ENCODE peak calls at places on chromosomes 4 and X, in ten cellular contexts. B, W, F, A, M, P, K, J, H and V are unnamed samples.

GRCh38 chrX:15158736-15159406 is 111.0 kb downstream of the ASB9 start:
- DNase-seq in B (no peak), W (no peak), F (no peak), A (no peak), M (no peak), P (peak), K (no peak), J (peak), H (no peak), V (peak)

GRCh38 chr4:120801171-120801758 is 121.3 kb downstream of the PRDM5 start:
- DNase-seq in B (no peak), W (peak), F (peak), A (no peak), M (no peak), P (no peak), K (peak), J (peak), H (no peak), V (no peak)

GRCh38 chrX:53290441-53291041 is 9.2 kb upstream of the IQSEC2 start:
- DNase-seq in B (no peak), W (no peak), F (no peak), A (no peak), M (no peak), P (no peak), K (peak), J (no peak), H (no peak), V (no peak)

GRCh38 chr4:15729910-15730533 is 27.2 kb downstream of the BST1 start:
- DNase-seq in B (no peak), W (no peak), F (peak), A (no peak), M (peak), P (peak), K (peak), J (peak), H (peak), V (peak)

GRCh38 chr4:186554485-186554884 is 882 bp downstream of the MTNR1A start:
- DNase-seq in B (no peak), W (no peak), F (no peak), A (peak), M (no peak), P (no peak), K (peak), J (peak), H (peak), V (no peak)

GRCh38 chrX:149032449-149032848 is 472.7 kb downstream of the IDS start:
- DNase-seq in B (no peak), W (no peak), F (no peak), A (no peak), M (no peak), P (no peak), K (peak), J (peak), H (no peak), V (no peak)

GRCh38 chrX:15497865-15498264 is 2.7 kb upstream of the BMX start:
- DNase-seq in B (peak), W (no peak), F (peak), A (peak), M (peak), P (peak), K (peak), J (peak), H (peak), V (peak)

GRCh38 chrX:110097920-110098319 is 95.0 kb downstream of the TMEM164 start:
- DNase-seq in B (no peak), W (no peak), F (no peak), A (no peak), M (no peak), P (no peak), K (no peak), J (no peak), H (no peak), V (no peak)

GRCh38 chrX:108131471-108131870 is 39.9 kb downstream of the ATG4A start:
- DNase-seq in B (no peak), W (no peak), F (peak), A (no peak), M (no peak), P (no peak), K (no peak), J (peak), H (no peak), V (no peak)

GRCh38 chr4:100827756-100828155 is 309.9 kb upstream of the EMCN start:
- DNase-seq in B (no peak), W (no peak), F (no peak), A (no peak), M (no peak), P (no peak), K (no peak), J (no peak), H (no peak), V (no peak)

GRCh38 chr4:148289740-148290139 is 152.5 kb downstream of the NR3C2 start:
- DNase-seq in B (no peak), W (no peak), F (no peak), A (no peak), M (no peak), P (no peak), K (peak), J (no peak), H (no peak), V (no peak)

GRCh38 chr4:42329421-42329820 is 67.9 kb upstream of the SHISA3 start:
- DNase-seq in B (no peak), W (no peak), F (no peak), A (no peak), M (no peak), P (no peak), K (no peak), J (no peak), H (no peak), V (no peak)

GRCh38 chr4:139331185-139331584 is 28.9 kb upstream of the NDUFC1 start:
- DNase-seq in B (no peak), W (no peak), F (no peak), A (no peak), M (no peak), P (no peak), K (no peak), J (peak), H (no peak), V (no peak)

GRCh38 chr4:183635333-183635732 is 23.7 kb downstream of the RWDD4 start:
- DNase-seq in B (no peak), W (no peak), F (no peak), A (peak), M (no peak), P (no peak), K (no peak), J (no peak), H (no peak), V (no peak)

GRCh38 chr4:181078236-181078635 is 1165.0 kb upstream of the TENM3 start:
- DNase-seq in B (no peak), W (no peak), F (no peak), A (no peak), M (no peak), P (no peak), K (no peak), J (peak), H (no peak), V (no peak)

GRCh38 chr4:45284400-45285085 is 558.2 kb upstream of the GNPDA2 start:
- DNase-seq in B (no peak), W (peak), F (no peak), A (no peak), M (no peak), P (no peak), K (no peak), J (no peak), H (no peak), V (no peak)

GRCh38 chr4:74555231-74555630 is 110.3 kb downstream of the AREG start:
- DNase-seq in B (no peak), W (no peak), F (peak), A (no peak), M (no peak), P (no peak), K (no peak), J (peak), H (no peak), V (no peak)

GRCh38 chr4:48546336-48546735 is 56.3 kb downstream of the ZAR1 start:
- DNase-seq in B (no peak), W (no peak), F (peak), A (peak), M (no peak), P (peak), K (peak), J (peak), H (peak), V (peak)

GRCh38 chr4:184287697-184288255 is 70.1 kb upstream of the ENPP6 start:
- DNase-seq in B (no peak), W (no peak), F (peak), A (no peak), M (no peak), P (no peak), K (no peak), J (peak), H (no peak), V (no peak)

GRCh38 chr4:26061248-26061986 is 147.4 kb downstream of the SMIM20 start:
- DNase-seq in B (no peak), W (no peak), F (peak), A (peak), M (no peak), P (peak), K (no peak), J (peak), H (peak), V (peak)

GRCh38 chr4:8079031-8079885 is 79.4 kb downstream of the ABLIM2 start:
- DNase-seq in B (no peak), W (peak), F (no peak), A (no peak), M (no peak), P (no peak), K (no peak), J (peak), H (no peak), V (no peak)

GRCh38 chrX:19512359-19512758 is 2.9 kb downstream of the MAP3K15 start:
- DNase-seq in B (no peak), W (no peak), F (no peak), A (no peak), M (no peak), P (no peak), K (no peak), J (no peak), H (no peak), V (no peak)

GRCh38 chr4:140019619-140020367 is 134.2 kb downstream of the MAML3 start:
- DNase-seq in B (no peak), W (no peak), F (no peak), A (no peak), M (no peak), P (no peak), K (no peak), J (no peak), H (no peak), V (no peak)

GRCh38 chr4:121651597-121651996 is 45.2 kb downstream of the ANXA5 start:
- DNase-seq in B (no peak), W (no peak), F (no peak), A (no peak), M (no peak), P (no peak), K (no peak), J (no peak), H (no peak), V (no peak)

GRCh38 chr4:100098011-100098545 is 92.2 kb downstream of the DDIT4L start:
- DNase-seq in B (no peak), W (no peak), F (no peak), A (no peak), M (no peak), P (no peak), K (no peak), J (no peak), H (no peak), V (no peak)

GRCh38 chr4:36130641-36131040 is 113.7 kb downstream of the ARAP2 start:
- DNase-seq in B (no peak), W (no peak), F (no peak), A (no peak), M (no peak), P (no peak), K (no peak), J (no peak), H (no peak), V (no peak)

GRCh38 chrX:46757052-46757451 is 1.9 kb downstream of the SLC9A7 start:
- DNase-seq in B (no peak), W (no peak), F (no peak), A (no peak), M (no peak), P (no peak), K (no peak), J (no peak), H (peak), V (no peak)

GRCh38 chrX:38221391-38221929 is 789 bp upstream of the SRPX start:
- DNase-seq in B (no peak), W (no peak), F (no peak), A (no peak), M (no peak), P (no peak), K (no peak), J (peak), H (no peak), V (no peak)

GRCh38 chr4:165974647-165975335 is 101.8 kb downstream of the TLL1 start:
- DNase-seq in B (no peak), W (no peak), F (peak), A (no peak), M (no peak), P (no peak), K (no peak), J (no peak), H (no peak), V (no peak)

GRCh38 chrX:153886915-153887314 is 942 bp upstream of the L1CAM start:
- DNase-seq in B (no peak), W (no peak), F (no peak), A (peak), M (no peak), P (no peak), K (peak), J (no peak), H (peak), V (no peak)

GRCh38 chr4:150818661-150819060 is 196.4 kb downstream of the LRBA start:
- DNase-seq in B (no peak), W (no peak), F (peak), A (no peak), M (no peak), P (no peak), K (no peak), J (peak), H (no peak), V (no peak)

GRCh38 chrX:18288716-18289115 is 65.8 kb downstream of the SCML2 start:
- DNase-seq in B (no peak), W (no peak), F (no peak), A (no peak), M (no peak), P (no peak), K (no peak), J (no peak), H (no peak), V (no peak)

GRCh38 chr4:183200453-183200852 is 101.4 kb downstream of the WWC2 start:
- DNase-seq in B (no peak), W (peak), F (peak), A (no peak), M (no peak), P (no peak), K (peak), J (peak), H (no peak), V (no peak)

GRCh38 chr4:61312526-61312925 is 112.4 kb downstream of the ADGRL3 start:
- DNase-seq in B (no peak), W (no peak), F (peak), A (no peak), M (no peak), P (no peak), K (no peak), J (no peak), H (no peak), V (no peak)

GRCh38 chr4:42078184-42078801 is 74.2 kb downstream of the BEND4 start:
- DNase-seq in B (no peak), W (no peak), F (no peak), A (no peak), M (no peak), P (no peak), K (no peak), J (no peak), H (no peak), V (no peak)